ENCODE peak calls at places on chromosome 16, in four cellular contexts. S is Karpas-422, H is fibroblast of lung, Q is IMR-90. J is an unnamed sample. For H4K20me1, the result is how much of the 10 kb centered on the place peaks cover.

GRCh38 chr16:57893559-57894389 is 77.2 kb downstream of the CNGB1 start:
- DNase-seq in S (no peak), H (peak), Q (peak), J (no peak)

GRCh38 chr16:13994239-13995106 is 74.5 kb downstream of the ERCC4 start:
- DNase-seq in S (no peak), H (peak), Q (peak), J (no peak)

GRCh38 chr16:19563377-19563776 is 7.9 kb downstream of the VPS35L start:
- DNase-seq in H (no peak), Q (no peak), S (no peak), J (no peak)

GRCh38 chr16:17339764-17340541 is 130.8 kb downstream of the XYLT1 start:
- DNase-seq in Q (peak), S (no peak), H (peak), J (no peak)

GRCh38 chr16:55497558-55497957 is 11.3 kb upstream of the LPCAT2 start:
- DNase-seq in H (no peak), S (no peak), Q (no peak), J (no peak)

GRCh38 chr16:79723583-79724168 is 123.1 kb upstream of the MAF start:
- DNase-seq in H (no peak), Q (no peak), S (no peak), J (no peak)

GRCh38 chr16:86476956-86477530 is 33.3 kb upstream of the FOXF1 start:
- DNase-seq in H (no peak), S (no peak), Q (no peak), J (no peak)

GRCh38 chr16:10114411-10114810 is 67.8 kb downstream of the GRIN2A start:
- DNase-seq in S (no peak), H (peak), Q (no peak), J (no peak)

GRCh38 chr16:67857547-67858233 is 10.2 kb upstream of the CENPT start:
- DNase-seq in H (peak), Q (peak), S (no peak), J (no peak)

GRCh38 chr16:84386044-84386443 is 17.7 kb downstream of the ATP2C2 start:
- DNase-seq in H (no peak), Q (no peak), S (no peak), J (no peak)

GRCh38 chr16:23561586-23561985 is 4.1 kb downstream of the UBFD1 start:
- DNase-seq in H (no peak), S (no peak), Q (no peak), J (no peak)

GRCh38 chr16:27461483-27462171 is 59.7 kb downstream of the IL21R start:
- DNase-seq in S (no peak), Q (peak), H (peak), J (no peak)

GRCh38 chr16:49529646-49530045 is 156.0 kb downstream of the C16orf78 start:
- DNase-seq in S (no peak), Q (no peak), H (no peak), J (no peak)

GRCh38 chr16:49531425-49531824 is 157.8 kb downstream of the C16orf78 start:
- DNase-seq in Q (no peak), H (no peak), S (no peak), J (no peak)

GRCh38 chr16:49532243-49532870 is 158.8 kb downstream of the C16orf78 start:
- DNase-seq in S (no peak), Q (no peak), H (no peak), J (no peak)

GRCh38 chr16:49528564-49529150 is 155.1 kb downstream of the C16orf78 start:
- DNase-seq in Q (no peak), S (no peak), H (no peak), J (no peak)

GRCh38 chr16:49530396-49530795 is 156.8 kb downstream of the C16orf78 start:
- DNase-seq in H (no peak), Q (no peak), S (peak), J (no peak)
- H3K4me2 ChIP-seq in H (no peak), Q (no peak), S (peak), J (no peak)

DNA sequence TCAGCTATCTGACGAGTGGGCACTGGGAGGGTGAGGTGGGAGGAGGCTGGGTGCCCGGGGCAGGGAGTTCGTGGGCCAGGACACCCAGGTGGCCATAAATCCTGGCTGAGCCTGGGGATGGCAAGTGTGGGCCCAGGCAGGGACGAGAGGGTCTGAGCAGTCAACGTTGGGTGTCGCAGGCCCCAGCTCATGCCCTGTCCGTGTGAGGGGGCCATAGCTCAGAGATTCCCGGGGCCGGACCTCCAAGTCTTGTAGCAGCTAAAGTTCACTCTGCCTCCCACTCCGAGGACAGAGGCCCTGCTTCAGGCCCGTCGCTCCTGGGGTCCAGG is 34.4 kb downstream of the CTU2 start:
- DNase-seq in S (no peak), Q (no peak), H (no peak), J (no peak)
- H4K20me1 ChIP-seq in S (under half), Q (half or more), H (under half), J (half or more)

DNA sequence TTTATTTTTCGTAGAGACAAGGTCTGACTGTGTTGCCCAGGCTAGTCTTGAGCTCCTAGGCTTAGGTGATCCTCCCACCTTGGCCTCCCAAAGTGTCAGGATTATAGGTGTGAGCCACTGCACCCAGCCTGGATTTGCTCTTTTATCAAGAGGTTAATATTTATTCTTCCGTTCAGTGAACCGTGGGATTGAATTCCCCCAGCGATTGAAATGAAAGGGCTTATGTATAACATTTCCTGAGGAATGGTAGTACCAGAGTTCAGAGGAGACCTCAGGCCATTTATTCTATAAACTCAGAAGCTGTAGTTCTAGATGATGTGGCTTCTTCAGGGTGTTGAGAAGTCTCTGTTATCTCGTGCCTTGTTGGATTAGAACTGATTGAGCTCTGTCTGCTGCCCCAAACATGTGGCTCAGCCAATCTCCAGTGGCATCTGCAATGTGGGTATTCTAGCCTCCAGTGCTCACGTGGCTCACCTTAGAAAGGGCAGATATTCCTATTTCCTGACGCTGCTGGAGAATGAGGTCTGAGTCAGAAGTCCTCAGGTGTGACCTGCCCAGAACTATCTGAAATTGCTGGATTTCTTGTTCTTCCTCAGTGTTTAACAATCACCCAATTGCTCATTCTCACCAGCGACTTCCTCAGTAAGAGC is 22.5 kb downstream of the HMOX2 start:
- DNase-seq in H (no peak), Q (no peak), S (no peak), J (no peak)
- H3K4me2 ChIP-seq in H (no peak), Q (no peak), S (no peak), J (no peak)

GRCh38 chr16:81471882-81472281 is 27.3 kb downstream of the CMIP start:
- DNase-seq in H (no peak), S (no peak), Q (no peak), J (no peak)

GRCh38 chr16:81472391-81472790 is 27.8 kb downstream of the CMIP start:
- DNase-seq in S (no peak), Q (no peak), H (no peak), J (no peak)

GRCh38 chr16:81473066-81473488 is 28.5 kb downstream of the CMIP start:
- DNase-seq in Q (no peak), H (no peak), S (no peak), J (no peak)

GRCh38 chr16:81473561-81473960 is 29.0 kb downstream of the CMIP start:
- DNase-seq in Q (peak), H (peak), S (no peak), J (no peak)

DNA sequence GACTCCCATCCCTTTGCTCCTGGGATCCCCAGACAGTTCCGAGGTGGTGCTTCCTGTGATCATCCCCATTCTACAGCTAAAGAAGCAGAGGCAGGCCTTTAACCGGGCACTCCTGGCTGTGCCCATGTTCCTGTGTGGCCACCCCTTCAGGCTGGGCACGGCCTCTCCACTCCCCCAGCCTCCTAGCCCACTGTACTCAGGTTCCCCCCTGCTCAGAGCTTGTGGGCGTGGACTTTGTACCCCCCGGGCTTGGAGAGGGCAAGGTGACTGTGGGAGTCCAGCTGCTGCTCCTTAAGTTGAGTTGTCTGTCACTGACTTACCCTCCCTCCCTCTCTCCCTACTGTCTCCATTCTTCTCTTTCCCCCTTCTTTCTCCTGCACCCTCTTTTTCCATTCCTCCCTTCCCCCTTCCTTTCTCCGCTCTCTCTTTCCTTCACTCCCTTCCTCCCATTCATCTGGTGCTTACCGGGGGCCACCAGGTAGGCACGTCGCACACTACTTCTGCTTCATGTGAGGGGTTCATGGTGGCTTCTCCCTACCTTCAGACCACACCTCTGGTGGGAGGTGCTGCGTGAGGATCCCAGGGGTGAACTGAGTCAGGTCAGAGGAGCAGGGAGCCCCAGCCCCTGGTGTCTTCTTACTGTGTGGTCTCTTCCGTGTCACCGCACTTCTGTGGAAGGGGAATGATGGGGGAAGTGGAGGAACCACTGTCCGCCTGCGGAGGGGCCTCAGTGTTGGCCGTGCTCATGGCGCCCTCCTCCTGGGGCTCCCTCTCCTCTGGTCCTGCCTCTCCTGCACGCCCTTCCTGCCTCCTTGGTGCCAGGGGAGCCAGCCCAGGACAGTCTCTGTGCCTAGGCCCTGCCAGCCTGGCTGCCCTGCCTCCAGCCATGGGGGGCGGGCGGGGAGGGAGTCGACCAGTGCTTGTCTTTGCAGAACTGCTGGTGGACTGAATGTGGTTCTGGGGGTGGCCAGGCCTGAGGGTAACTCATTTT is 29.7 kb downstream of the CMIP start:
- DNase-seq in H (no peak), Q (no peak), S (no peak), J (no peak)
- H4K20me1 ChIP-seq in H (under half), Q (half or more), S (under half), J (half or more)

GRCh38 chr16:22296225-22297113 is 740 bp upstream of the POLR3E start:
- DNase-seq in S (peak), Q (no peak), H (no peak), J (no peak)
- H3K4me2 ChIP-seq in S (peak), Q (peak), H (peak), J (peak)

GRCh38 chr16:70552675-70553074 is 29.1 kb downstream of the SF3B3 start:
- DNase-seq in Q (no peak), S (no peak), H (no peak), J (no peak)
- H4K20me1 ChIP-seq in Q (half or more), S (half or more), H (under half), J (half or more)

GRCh38 chr16:28495795-28496749 is 1.6 kb downstream of the APOBR start:
- DNase-seq in S (no peak), H (no peak), Q (no peak), J (no peak)

GRCh38 chr16:28497861-28498599 is 3.6 kb downstream of the APOBR start:
- DNase-seq in S (no peak), Q (no peak), H (no peak), J (no peak)

GRCh38 chr16:28495098-28495793 is 803 bp downstream of the APOBR start:
- DNase-seq in Q (no peak), S (no peak), H (no peak), J (peak)

GRCh38 chr16:28497386-28497785 is 2.9 kb downstream of the APOBR start:
- DNase-seq in H (no peak), S (no peak), Q (no peak), J (no peak)

DNA sequence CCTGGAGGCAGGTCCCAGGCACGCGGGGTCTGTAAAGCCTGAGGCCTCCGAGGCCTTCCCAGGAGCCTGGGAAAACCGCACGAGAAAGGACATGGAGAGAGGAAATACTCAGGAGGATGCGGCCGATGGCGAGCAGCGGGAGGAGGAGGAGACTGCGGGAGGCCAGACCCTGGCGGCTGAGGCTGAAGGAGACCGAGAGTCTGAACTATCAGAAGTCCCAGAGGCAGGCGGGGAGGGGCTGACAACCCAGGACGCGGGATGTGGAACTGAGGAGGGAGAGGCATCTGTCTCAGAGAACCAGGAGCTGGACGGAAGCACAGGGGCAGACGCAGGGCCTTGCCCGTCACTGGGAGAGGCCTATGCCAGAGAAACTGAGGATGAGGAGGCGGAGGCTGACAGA is 2.4 kb downstream of the APOBR start:
- DNase-seq in S (no peak), H (no peak), Q (no peak), J (no peak)
- H3K4me2 ChIP-seq in S (no peak), H (no peak), Q (no peak), J (no peak)